ENCODE peak calls at places on chromosomes 11 and 22, in four cellular contexts. V is transverse colon, I is spleen, A is ovary. M is an unnamed sample.

GRCh38 chr22:20774882-20775281 is 969 bp downstream of the SERPIND1 start:
- DNase-seq in A (no peak), I (no peak), V (no peak), M (no peak)

GRCh38 chr11:62842171-62842717 is 2.9 kb upstream of the WDR74 start:
- DNase-seq in I (peak; percentile 89), V (peak; percentile 38), A (peak; percentile 83), M (peak; percentile 56)

GRCh38 chr22:46910624-46911023 is 148.2 kb downstream of the TBC1D22A start:
- DNase-seq in I (no peak), A (no peak), V (no peak), M (no peak)

GRCh38 chr22:17851754-17852153 is 77.5 kb upstream of the BID start:
- DNase-seq in I (no peak), V (no peak), A (no peak), M (peak; percentile 48)

GRCh38 chr11:69039501-69039900 is 9.2 kb upstream of the TPCN2 start:
- DNase-seq in V (no peak), I (no peak), A (no peak), M (no peak)

GRCh38 chr11:76770642-76771445 is 12.3 kb upstream of the TSKU start:
- DNase-seq in I (peak; percentile 30), V (peak; percentile 67), A (no peak), M (peak; percentile 81)

GRCh38 chr11:115047631-115048030 is 369.3 kb downstream of the NXPE2 start:
- DNase-seq in A (no peak), I (no peak), V (no peak), M (no peak)

GRCh38 chr11:57163160-57163868 is 18.4 kb upstream of the LRRC55 start:
- DNase-seq in A (no peak), I (no peak), V (no peak), M (no peak)

GRCh38 chr22:22916215-22916951 is 28.8 kb downstream of the IGLL5 start:
- DNase-seq in I (peak; percentile 27), A (no peak), V (no peak), M (no peak)

GRCh38 chr22:28246392-28246791 is 327.3 kb upstream of the PITPNB start:
- DNase-seq in A (no peak), V (no peak), I (no peak), M (no peak)
- H3K27ac ChIP-seq in A (no peak overlapping the region), V (no peak overlapping the region), I (no peak overlapping the region), M (no peak overlapping the region)

DNA sequence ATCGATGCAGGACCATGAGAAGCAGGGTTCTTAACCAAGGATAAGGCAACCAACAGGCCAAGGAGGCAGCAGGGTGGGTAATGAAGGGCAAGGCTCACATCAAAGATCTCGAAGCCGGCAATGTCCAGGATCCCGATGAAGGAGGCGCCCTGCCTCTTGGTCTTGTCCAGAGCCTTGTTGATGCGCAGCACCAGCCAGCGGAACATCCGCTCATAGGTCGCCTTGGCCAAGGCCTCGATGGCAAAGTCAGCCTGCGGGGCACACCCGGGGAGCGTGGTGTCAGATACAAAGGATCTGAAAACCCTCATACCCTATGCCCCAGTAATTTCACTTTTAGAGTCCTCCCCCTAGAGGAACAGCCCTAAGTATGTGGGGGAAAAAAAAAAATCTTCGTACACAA is 63.5 kb downstream of the APOL1 start:
- DNase-seq in V (no peak), A (no peak), I (no peak), M (no peak)
- H3K36me3 ChIP-seq in V (peaks cover 86% of the 10 kb centered on the region), A (no peaks in the 10 kb centered on the region), I (peaks cover 15% of the 10 kb centered on the region), M (no peaks in the 10 kb centered on the region)

DNA sequence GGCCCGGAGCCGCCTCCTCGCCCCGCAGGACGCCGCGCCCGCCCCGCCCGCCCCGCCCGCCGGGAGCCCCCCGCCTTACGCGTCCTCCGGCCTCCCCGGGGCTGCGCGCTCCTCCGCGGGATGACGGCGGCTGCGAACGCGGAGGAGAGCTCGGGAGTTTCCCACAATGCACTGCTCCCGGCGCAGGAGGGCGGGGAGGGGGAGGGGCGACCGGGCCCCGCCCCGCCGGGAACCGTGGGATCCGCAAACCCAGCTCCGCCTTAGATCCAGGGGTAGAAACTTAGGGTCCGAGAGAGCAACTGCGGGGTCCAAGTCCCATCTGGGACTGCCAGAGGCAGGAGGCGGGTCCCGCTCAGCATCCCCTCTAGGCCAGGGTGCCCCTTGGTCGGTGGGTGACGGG is at the start of gene CEND1:
- DNase-seq in V (no peak), I (no peak), A (no peak), M (peak; percentile 56)
- TF ChIP-seq POLR2A in V (no peak), I (no peak), A (no peak), M (no peak)

GRCh38 chr11:117428186-117428855 is 100.7 kb downstream of the CEP164 start:
- DNase-seq in A (no peak), V (no peak), I (peak; percentile 70), M (no peak)

GRCh38 chr11:117430293-117430955 is 102.8 kb downstream of the CEP164 start:
- DNase-seq in V (no peak), A (no peak), I (peak; percentile 49), M (no peak)

GRCh38 chr11:117427356-117427874 is 99.8 kb downstream of the CEP164 start:
- DNase-seq in A (no peak), I (peak; percentile 50), V (no peak), M (no peak)

GRCh38 chr11:117426941-117427340 is 99.3 kb downstream of the CEP164 start:
- DNase-seq in A (no peak), I (no peak), V (no peak), M (no peak)

DNA sequence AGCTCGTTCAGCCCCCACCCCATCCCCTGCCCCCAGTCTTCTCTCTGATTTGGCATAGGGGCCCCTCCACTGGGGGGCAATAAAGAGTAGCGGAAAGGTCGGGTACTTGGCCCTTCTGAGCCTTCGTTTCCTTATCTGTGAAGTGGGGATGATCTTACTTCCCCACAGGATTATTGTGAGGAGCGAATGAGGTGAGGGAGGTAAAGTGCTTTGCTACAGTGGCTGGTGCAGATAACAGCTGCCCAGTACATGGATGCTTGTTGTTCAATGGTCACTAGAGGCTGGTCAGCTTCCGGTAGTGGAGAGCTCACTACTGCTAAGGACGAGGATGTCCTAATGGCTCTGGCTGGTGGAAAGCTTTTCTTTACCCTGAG is 101.2 kb downstream of the CEP164 start:
- DNase-seq in I (no peak), V (no peak), A (no peak), M (no peak)
- H3K27ac ChIP-seq in I (no peak overlapping the region), V (no peak overlapping the region), A (no peak overlapping the region), M (no peak overlapping the region)

DNA sequence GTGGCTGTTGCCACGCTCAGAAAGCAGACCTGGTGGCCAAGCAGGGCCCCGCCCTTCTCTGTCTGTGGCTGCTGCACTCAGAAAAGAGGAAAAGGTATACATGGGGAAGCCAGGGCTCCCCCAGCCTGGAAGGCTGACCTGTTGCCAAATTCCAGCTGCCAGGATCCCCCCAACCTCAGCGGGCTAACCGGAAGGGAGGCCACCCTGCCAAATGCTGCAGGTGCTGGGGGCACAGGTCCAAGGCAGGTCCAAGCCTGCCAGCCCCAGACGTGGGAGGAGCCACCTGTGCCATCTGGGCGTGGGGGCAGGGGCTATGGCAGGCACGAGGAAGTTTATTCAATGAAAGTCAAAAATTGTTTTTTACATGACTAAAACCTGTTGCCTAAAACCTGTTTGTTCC is 2.6 kb downstream of the NPTXR start:
- DNase-seq in I (peak; percentile 54), V (no peak), A (no peak), M (no peak)
- H3K36me3 ChIP-seq in I (no peaks in the 10 kb centered on the region), V (no peaks in the 10 kb centered on the region), A (no peaks in the 10 kb centered on the region), M (no peaks in the 10 kb centered on the region)

DNA sequence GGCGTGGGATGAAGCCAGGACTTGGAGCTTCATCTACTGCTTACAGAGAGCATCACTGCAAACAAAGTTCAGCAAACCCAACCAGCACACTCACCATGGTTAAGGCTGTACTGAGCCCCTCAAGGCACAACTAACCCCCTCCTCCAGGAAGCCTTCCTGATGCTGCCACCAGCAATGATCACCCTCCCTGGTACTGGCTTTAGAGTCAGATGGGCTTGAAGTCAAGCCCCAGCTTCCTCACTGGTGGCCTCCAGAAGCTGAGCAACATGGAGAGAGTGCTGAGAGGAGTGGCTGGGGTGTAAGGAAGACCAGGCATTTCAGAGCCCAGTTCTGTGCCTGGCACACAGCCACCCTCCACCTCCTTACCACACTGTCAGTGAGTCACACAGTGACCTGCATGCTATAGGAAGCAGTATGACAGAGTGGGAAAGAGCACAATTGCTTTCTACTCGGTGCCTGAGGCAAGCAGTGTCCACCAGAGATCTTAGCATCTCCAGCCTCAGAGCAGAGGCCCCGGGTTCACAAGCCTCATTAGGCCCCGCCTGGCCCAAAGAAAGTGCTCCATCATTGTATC is 24.7 kb upstream of the BAIAP2L2 start:
- DNase-seq in V (no peak), A (no peak), I (no peak), M (no peak)
- TF ChIP-seq POLR2A in V (no peak), A (no peak), I (no peak), M (no peak)

M was measured in uterus.